ENCODE peak calls at places on chromosomes 6 and 20, in nine cellular contexts. O is stomach, L is astrocyte of the spinal cord, K is fibroblast of mammary gland, X is brain microvascular endothelial cell, T is IMR-90, C is nephron progenitor cell, W is NB4, V is fibroblast of villous mesenchyme. J is an unnamed sample.

GRCh38 chr6:106966229-106966628 is 8.3 kb downstream of the CD24 start:
- DNase-seq in V (no peak), K (no peak), L (no peak), X (no peak), T (no peak), C (no peak), W (no peak), O (no peak), J (no peak)

GRCh38 chr6:136571065-136571464 is 20.8 kb upstream of the MAP7 start:
- DNase-seq in O (no peak), K (no peak), C (no peak), W (no peak), T (no peak), V (no peak), L (no peak), X (no peak), J (no peak)

GRCh38 chr6:43934183-43934802 is 164.3 kb downstream of the VEGFA start:
- DNase-seq in K (no peak), W (peak), C (no peak), X (no peak), T (no peak), V (no peak), O (no peak), L (no peak), J (no peak)

GRCh38 chr20:24437322-24438090 is 31.9 kb upstream of the SYNDIG1 start:
- DNase-seq in L (no peak), X (no peak), V (no peak), W (no peak), O (no peak), C (no peak), K (no peak), T (no peak), J (no peak)

GRCh38 chr6:162887981-162888689 is 160.4 kb downstream of the PACRG start:
- DNase-seq in K (no peak), V (no peak), T (no peak), W (no peak), X (no peak), C (no peak), L (no peak), O (no peak), J (no peak)

GRCh38 chr6:12395898-12396297 is 105.7 kb downstream of the EDN1 start:
- DNase-seq in V (peak), T (no peak), K (no peak), X (no peak), O (no peak), C (no peak), W (no peak), L (no peak), J (no peak)

GRCh38 chr6:166776571-166776970 is 149.5 kb upstream of the RPS6KA2 start:
- DNase-seq in V (no peak), K (no peak), T (no peak), W (no peak), C (no peak), O (no peak), X (no peak), L (no peak), J (no peak)

GRCh38 chr6:46051962-46052361 is 36.3 kb upstream of the CLIC5 start:
- DNase-seq in O (no peak), X (no peak), T (no peak), C (no peak), V (no peak), K (peak), W (no peak), L (no peak), J (no peak)

GRCh38 chr6:145814035-145814500 is 527 bp downstream of the FBXO30 start:
- DNase-seq in K (peak), T (no peak), C (no peak), X (peak), W (peak), O (no peak), L (peak), V (no peak), J (no peak)

GRCh38 chr6:455006-455585 is 63.5 kb downstream of the IRF4 start:
- DNase-seq in L (no peak), W (no peak), K (peak), O (no peak), X (no peak), T (peak), C (no peak), V (no peak), J (no peak)

GRCh38 chr6:139605350-139605749 is 230.9 kb upstream of the CITED2 start:
- DNase-seq in X (peak), L (peak), V (peak), O (no peak), C (no peak), W (no peak), T (peak), K (peak), J (peak)

GRCh38 chr6:149334682-149335160 is 17.2 kb downstream of the TAB2 start:
- DNase-seq in V (peak), W (no peak), X (peak), O (peak), K (peak), C (no peak), L (peak), T (peak), J (peak)

GRCh38 chr6:43940071-43940392 is 170.0 kb downstream of the VEGFA start:
- DNase-seq in O (no peak), C (no peak), W (no peak), V (no peak), X (no peak), K (no peak), T (no peak), L (no peak), J (no peak)

GRCh38 chr20:62163485-62163865 is 19.4 kb upstream of the MTG2 start:
- DNase-seq in O (no peak), L (no peak), W (no peak), C (no peak), K (no peak), T (no peak), V (no peak), X (no peak), J (no peak)
- TF ChIP-seq CTCF in O (no peak), L (no peak), W (no peak), C (no peak), K (no peak), T (no peak), V (no peak), X (no peak), J (no peak)

DNA sequence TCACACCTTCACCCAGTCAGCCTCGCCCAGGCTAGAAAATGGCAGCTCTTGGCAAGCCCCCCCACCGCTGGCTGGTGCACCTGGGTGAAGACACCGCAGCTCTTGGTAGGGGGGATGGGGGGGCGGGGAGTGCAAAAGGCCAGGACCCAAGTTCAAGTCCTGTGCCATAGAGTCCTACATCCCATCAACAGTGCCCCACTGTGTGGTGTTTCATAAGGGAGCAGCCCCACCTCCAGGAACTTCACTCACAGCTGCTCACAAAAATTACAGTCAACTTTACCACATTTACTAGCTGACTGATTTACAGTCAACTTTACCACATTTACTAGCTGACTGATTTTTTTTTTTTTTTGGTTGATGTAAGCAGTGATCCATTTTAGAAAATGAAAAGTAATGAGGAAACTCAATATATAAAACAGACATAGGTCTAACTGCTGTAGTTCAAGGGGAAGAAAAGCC is 209.0 kb upstream of the SNX9 start:
- DNase-seq in T (peak), O (no peak), V (peak), K (peak), X (no peak), W (peak), L (peak), C (no peak), J (no peak)
- TF ChIP-seq CTCF in T (peak), O (no peak), V (peak), K (no peak), X (no peak), W (no peak), L (no peak), C (no peak), J (no peak)

DNA sequence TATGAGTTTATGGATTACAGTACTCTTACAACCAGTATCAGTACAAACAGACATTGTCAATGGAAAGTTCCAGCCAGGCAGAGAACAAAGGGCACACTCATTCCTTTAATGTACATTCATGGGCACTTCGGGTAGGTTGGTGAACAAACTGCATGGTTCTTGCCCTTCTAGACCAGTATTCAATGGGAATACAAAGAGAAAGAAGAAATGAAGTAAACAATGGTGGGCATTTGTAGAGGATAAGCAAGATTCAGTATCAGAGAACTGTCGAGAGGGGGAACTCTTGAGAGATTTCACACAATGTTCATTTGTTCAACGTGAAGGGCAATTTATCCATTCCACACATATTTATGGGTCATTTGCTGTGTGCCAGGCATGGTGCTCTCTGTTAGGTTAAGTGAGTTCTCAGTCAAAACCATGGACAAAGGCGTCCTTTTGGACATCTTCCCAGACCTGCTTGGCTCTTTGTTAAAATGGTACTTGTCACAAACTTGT is 714.8 kb downstream of the DHX35 start:
- DNase-seq in O (no peak), C (no peak), V (peak), K (no peak), L (peak), T (peak), W (peak), X (no peak), J (no peak)
- TF ChIP-seq CTCF in O (no peak), C (peak), V (peak), K (no peak), L (peak), T (peak), W (peak), X (no peak), J (peak)

DNA sequence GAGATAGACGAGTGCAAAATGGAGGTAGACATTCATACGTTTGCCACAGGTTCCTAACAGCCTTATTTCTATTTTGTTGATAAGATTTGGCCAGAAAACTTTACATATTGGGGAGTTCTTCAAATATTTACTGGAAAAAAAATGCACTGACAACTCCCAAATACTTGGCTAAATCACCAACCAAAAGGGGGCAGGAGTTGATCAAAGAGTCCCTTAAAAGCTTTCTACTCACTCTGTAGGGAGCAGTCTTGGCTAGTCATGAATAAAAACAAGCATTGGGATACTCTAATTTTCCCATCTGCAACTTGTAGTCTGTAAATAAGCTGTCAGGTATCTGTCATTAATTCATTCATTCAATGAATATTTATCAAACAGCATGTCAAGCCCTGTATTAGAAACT is 18.4 kb downstream of the TENT5A start:
- DNase-seq in W (peak), T (no peak), K (no peak), C (no peak), L (no peak), O (no peak), V (no peak), X (no peak), J (no peak)
- TF ChIP-seq CTCF in W (no peak), T (no peak), K (peak), C (no peak), L (no peak), O (no peak), V (no peak), X (no peak), J (no peak)

GRCh38 chr20:3797592-3798404 is 1.7 kb downstream of the CDC25B start:
- DNase-seq in K (no peak), T (peak), L (no peak), C (no peak), W (no peak), X (no peak), V (peak), O (no peak), J (no peak)
- TF ChIP-seq CTCF in K (no peak), T (no peak), L (no peak), C (no peak), W (no peak), X (no peak), V (no peak), O (no peak), J (no peak)